ENCODE peak calls at places on chromosomes 6 and 20, in four cellular contexts. One of them, this sample, is unnamed.

GRCh38 chr6:167855825-167856425 is 29.2 kb downstream of the AFDN start:
- DNase-seq in germinal center: no peak
- DNase-seq in endothelial cell: no peak
- DNase-seq in DND-41: no peak
- DNase-seq in this sample: peak

GRCh38 chr6:138401960-138402832 is 1.8 kb upstream of the HEBP2 start:
- DNase-seq in germinal center: no peak
- DNase-seq in endothelial cell: no peak
- DNase-seq in DND-41: no peak
- DNase-seq in this sample: no peak

GRCh38 chr6:52573295-52573694 is 3.6 kb downstream of the TRAM2 start:
- DNase-seq in germinal center: no peak
- DNase-seq in endothelial cell: no peak
- DNase-seq in DND-41: no peak
- DNase-seq in this sample: no peak

GRCh38 chr20:24763386-24764026 is 185.6 kb upstream of the CST7 start:
- DNase-seq in germinal center: no peak
- DNase-seq in endothelial cell: no peak
- DNase-seq in DND-41: peak
- DNase-seq in this sample: no peak

GRCh38 chr6:106159531-106159940 is 73.4 kb downstream of the PRDM1 start:
- DNase-seq in germinal center: no peak
- DNase-seq in endothelial cell: no peak
- DNase-seq in DND-41: no peak
- DNase-seq in this sample: no peak

GRCh38 chr6:89079611-89080213 is 839 bp upstream of the PNRC1 start:
- DNase-seq in germinal center: peak
- DNase-seq in endothelial cell: no peak
- DNase-seq in DND-41: peak
- DNase-seq in this sample: no peak

GRCh38 chr20:47357296-47358051 is 975 bp upstream of the ZMYND8 start:
- DNase-seq in germinal center: peak
- DNase-seq in endothelial cell: peak
- DNase-seq in DND-41: peak
- DNase-seq in this sample: peak

GRCh38 chr20:8082025-8082424 is 50.0 kb upstream of the PLCB1 start:
- DNase-seq in germinal center: peak
- DNase-seq in endothelial cell: no peak
- DNase-seq in DND-41: no peak
- DNase-seq in this sample: no peak

GRCh38 chr6:4913705-4914411 is 90.0 kb downstream of the RPP40 start:
- DNase-seq in germinal center: no peak
- DNase-seq in endothelial cell: no peak
- DNase-seq in DND-41: no peak
- DNase-seq in this sample: no peak

GRCh38 chr6:113862112-113862511 is 5.0 kb downstream of the MARCKS start:
- DNase-seq in germinal center: no peak
- DNase-seq in endothelial cell: no peak
- DNase-seq in DND-41: no peak
- DNase-seq in this sample: no peak

GRCh38 chr6:74087898-74088297 is 391.9 kb downstream of the CD109 start:
- DNase-seq in germinal center: no peak
- DNase-seq in endothelial cell: no peak
- DNase-seq in DND-41: no peak
- DNase-seq in this sample: no peak

GRCh38 chr6:142223938-142224337 is 76.9 kb downstream of the VTA1 start:
- DNase-seq in germinal center: no peak
- DNase-seq in endothelial cell: no peak
- DNase-seq in DND-41: no peak
- DNase-seq in this sample: no peak

GRCh38 chr6:35294308-35294945 is 3.2 kb upstream of the DEF6 start:
- DNase-seq in germinal center: peak
- DNase-seq in endothelial cell: peak
- DNase-seq in DND-41: peak
- DNase-seq in this sample: peak

GRCh38 chr6:22819209-22819608 is 249.8 kb downstream of the HDGFL1 start:
- DNase-seq in germinal center: no peak
- DNase-seq in endothelial cell: no peak
- DNase-seq in DND-41: no peak
- DNase-seq in this sample: no peak

GRCh38 chr6:63802606-63803206 is 167.1 kb downstream of the PHF3 start:
- DNase-seq in germinal center: no peak
- DNase-seq in endothelial cell: no peak
- DNase-seq in DND-41: no peak
- DNase-seq in this sample: peak

GRCh38 chr20:50759678-50760077 is 28.3 kb downstream of the PARD6B start:
- DNase-seq in germinal center: no peak
- DNase-seq in endothelial cell: no peak
- DNase-seq in DND-41: no peak
- DNase-seq in this sample: no peak

GRCh38 chr6:131886517-131886916 is 64.7 kb downstream of the CCN2 start:
- DNase-seq in germinal center: no peak
- DNase-seq in endothelial cell: no peak
- DNase-seq in DND-41: no peak
- DNase-seq in this sample: no peak

GRCh38 chr6:128710305-128710704 is 172.6 kb upstream of the LAMA2 start:
- DNase-seq in germinal center: no peak
- DNase-seq in endothelial cell: no peak
- DNase-seq in DND-41: no peak
- DNase-seq in this sample: no peak

GRCh38 chr20:19993937-19994667 is 23.1 kb upstream of the NAA20 start:
- DNase-seq in germinal center: no peak
- DNase-seq in endothelial cell: no peak
- DNase-seq in DND-41: no peak
- DNase-seq in this sample: no peak

GRCh38 chr6:136511921-136512320 is 38.3 kb downstream of the MAP7 start:
- DNase-seq in germinal center: no peak
- DNase-seq in endothelial cell: no peak
- DNase-seq in DND-41: no peak
- DNase-seq in this sample: no peak